ENCODE peak calls at places on chromosome 19, in ten cellular contexts. P, G, R, D, T, X, L, N, O and C are unnamed samples.

GRCh38 chr19:1189419-1189818 is 15.4 kb upstream of the SBNO2 start:
- DNase-seq in P (no peak), G (no peak), R (no peak), D (no peak), T (no peak), X (no peak), L (no peak), N (no peak), O (no peak), C (no peak)

GRCh38 chr19:33558846-33559245 is 37.3 kb upstream of the PEPD start:
- DNase-seq in P (no peak), G (peak), R (peak), D (no peak), T (no peak), X (no peak), L (no peak), N (no peak), O (no peak), C (no peak)

GRCh38 chr19:2820112-2820702 is 539 bp downstream of the ZNF554 start:
- DNase-seq in P (no peak), G (no peak), R (no peak), D (no peak), T (no peak), X (no peak), L (no peak), N (peak), O (no peak), C (no peak)

GRCh38 chr19:4304509-4305252 is at the start of gene FSD1:
- DNase-seq in P (peak), G (no peak), R (peak), D (no peak), T (peak), X (peak), L (no peak), N (peak), O (no peak), C (no peak)

GRCh38 chr19:53906211-53907192 is 2.6 kb upstream of the CACNG7 start:
- DNase-seq in P (peak), G (no peak), R (no peak), D (peak), T (peak), X (peak), L (no peak), N (no peak), O (no peak), C (peak)

GRCh38 chr19:41431426-41432386 is 4.5 kb upstream of the B3GNT8 start:
- DNase-seq in P (no peak), G (no peak), R (no peak), D (peak), T (no peak), X (no peak), L (no peak), N (peak), O (no peak), C (no peak)

GRCh38 chr19:1651548-1652394 is 644 bp downstream of the TCF3 start:
- DNase-seq in P (peak), G (no peak), R (no peak), D (peak), T (peak), X (peak), L (no peak), N (peak), O (no peak), C (no peak)

GRCh38 chr19:18856385-18857126 is 24.8 kb downstream of the UPF1 start:
- DNase-seq in P (no peak), G (no peak), R (no peak), D (peak), T (peak), X (peak), L (no peak), N (no peak), O (no peak), C (peak)

GRCh38 chr19:10762656-10763055 is 44.8 kb downstream of the DNM2 start:
- DNase-seq in P (no peak), G (no peak), R (no peak), D (no peak), T (no peak), X (no peak), L (no peak), N (no peak), O (no peak), C (no peak)

GRCh38 chr19:11355160-11356073 is at the start of gene PLPPR2:
- DNase-seq in P (peak), G (peak), R (peak), D (peak), T (peak), X (peak), L (peak), N (peak), O (peak), C (peak)